ENCODE peak calls at places on chromosomes 4 and X, in five cellular contexts. M, R, V, Y and C are unnamed samples.

GRCh38 chr4:140372607-140373327 is 679 bp upstream of the SCOC start:
- DNase-seq in Y (no peak), M (peak), V (peak), R (peak), C (no peak)

GRCh38 chrX:50067435-50068292 is 133.1 kb downstream of the AKAP4 start:
- DNase-seq in R (peak), V (peak), M (no peak), Y (no peak), C (peak)

GRCh38 chr4:148052448-148052847 is 320.6 kb downstream of the ARHGAP10 start:
- DNase-seq in R (peak), Y (no peak), V (peak), M (no peak), C (no peak)

GRCh38 chr4:7428261-7429068 is 6.3 kb downstream of the PSAPL1 start:
- DNase-seq in V (no peak), Y (peak), M (no peak), R (no peak), C (no peak)

GRCh38 chr4:76442807-76443206 is 7.8 kb downstream of the SHROOM3 start:
- DNase-seq in R (no peak), M (no peak), V (no peak), Y (no peak), C (no peak)

GRCh38 chrX:116009871-116010710 is 160.5 kb upstream of the AGTR2 start:
- DNase-seq in R (no peak), V (no peak), M (no peak), Y (no peak), C (no peak)

GRCh38 chr4:30617836-30618235 is 102.3 kb upstream of the PCDH7 start:
- DNase-seq in Y (no peak), V (no peak), M (no peak), R (no peak), C (no peak)

GRCh38 chrX:3037218-3037617 is 4.1 kb upstream of the ARSF start:
- DNase-seq in Y (no peak), R (no peak), V (no peak), M (no peak), C (no peak)

GRCh38 chr4:38169524-38169923 is 209.3 kb downstream of the PTTG2 start:
- DNase-seq in R (no peak), V (no peak), Y (no peak), M (no peak), C (no peak)

GRCh38 chr4:38164346-38164745 is 204.1 kb downstream of the PTTG2 start:
- DNase-seq in V (no peak), M (no peak), R (no peak), Y (no peak), C (no peak)

GRCh38 chr4:38163216-38164006 is 203.2 kb downstream of the PTTG2 start:
- DNase-seq in M (no peak), R (peak), V (no peak), Y (no peak), C (no peak)

GRCh38 chr4:38166768-38167167 is 206.6 kb downstream of the PTTG2 start:
- DNase-seq in M (no peak), V (no peak), R (no peak), Y (no peak), C (no peak)

GRCh38 chr4:38166082-38166481 is 205.9 kb downstream of the PTTG2 start:
- DNase-seq in R (no peak), Y (no peak), V (no peak), M (no peak), C (no peak)
- TF ChIP-seq CTCF in R (no peak), Y (no peak), V (no peak), M (no peak), C (no peak)

GRCh38 chr4:1746265-1746691 is 25.0 kb downstream of the TACC3 start:
- DNase-seq in Y (no peak), R (peak), V (peak), M (peak), C (peak)
- TF ChIP-seq CTCF in Y (peak), R (peak), V (peak), M (peak), C (peak)

GRCh38 chr4:74456849-74457395 is 12.0 kb downstream of the AREG start:
- DNase-seq in M (no peak), R (peak), V (peak), Y (no peak), C (no peak)

GRCh38 chr4:74463123-74463522 is 18.2 kb downstream of the AREG start:
- DNase-seq in Y (no peak), M (no peak), V (no peak), R (no peak), C (no peak)

GRCh38 chr4:74464291-74464690 is 19.4 kb downstream of the AREG start:
- DNase-seq in Y (no peak), R (no peak), M (no peak), V (peak), C (no peak)

GRCh38 chr4:74456056-74456744 is 11.3 kb downstream of the AREG start:
- DNase-seq in M (no peak), R (peak), V (peak), Y (no peak), C (no peak)

GRCh38 chr4:74460833-74461232 is 15.9 kb downstream of the AREG start:
- DNase-seq in M (no peak), V (no peak), Y (no peak), R (no peak), C (no peak)
- TF ChIP-seq CTCF in M (no peak), V (no peak), Y (no peak), R (no peak), C (no peak)

DNA sequence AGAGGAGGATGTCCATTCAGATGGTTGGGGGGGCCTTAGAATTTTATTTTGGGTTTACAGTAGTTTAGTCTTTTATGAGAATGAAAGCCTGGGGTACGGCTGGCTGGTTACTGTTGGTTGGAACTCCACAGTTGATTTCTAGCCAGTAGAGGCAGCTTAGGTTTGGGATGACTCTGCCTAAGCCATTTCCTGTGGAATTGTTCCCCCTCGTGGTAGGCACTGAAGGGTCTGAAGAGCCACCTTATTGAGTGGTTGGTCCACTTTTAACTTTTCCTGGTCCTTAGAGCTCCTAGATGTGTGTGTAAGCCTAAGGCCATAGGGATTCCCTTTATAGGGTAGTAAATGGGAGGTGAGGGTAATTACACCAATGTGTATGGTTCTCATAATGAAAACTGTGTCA is 19.7 kb downstream of the SPIN3 start:
- DNase-seq in M (no peak), V (peak), Y (no peak), R (peak), C (no peak)
- TF ChIP-seq CTCF in M (no peak), V (peak), Y (no peak), R (peak), C (no peak)

GRCh38 chr4:83489711-83490326 is 4.9 kb upstream of the ABRAXAS1 start:
- DNase-seq in R (no peak), V (no peak), Y (no peak), M (no peak), C (no peak)
- TF ChIP-seq CTCF in R (no peak), V (peak), Y (no peak), M (no peak), C (no peak)

GRCh38 chr4:150078996-150079581 is 844 bp downstream of the DCLK2 start:
- DNase-seq in V (peak), Y (peak), M (peak), R (no peak), C (peak)
- TF ChIP-seq CTCF in V (peak), Y (no peak), M (peak), R (no peak), C (peak)

DNA sequence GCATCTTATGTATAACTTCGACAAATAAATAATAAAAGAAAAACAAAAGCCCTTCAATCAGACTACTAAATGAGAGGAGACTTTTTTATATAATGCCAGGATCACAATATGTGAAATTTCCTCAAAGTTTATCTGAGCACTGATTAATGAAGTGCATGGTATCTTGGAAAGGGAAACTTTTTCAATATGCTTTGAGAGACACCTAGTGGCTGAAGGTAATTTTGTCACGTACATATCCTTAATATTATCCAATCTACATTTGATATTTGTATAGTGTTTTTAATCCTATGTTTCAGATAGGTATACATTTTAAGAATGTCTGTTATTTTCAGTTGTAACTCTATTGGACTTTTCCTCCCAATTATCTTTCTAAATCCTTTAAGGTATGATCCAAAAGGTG is 146.8 kb downstream of the KLHL4 start:
- DNase-seq in M (no peak), V (peak), R (peak), Y (no peak), C (no peak)
- TF ChIP-seq CTCF in M (no peak), V (no peak), R (peak), Y (no peak), C (peak)

GRCh38 chrX:40663880-40664630 is 16.7 kb upstream of the CXorf38 start:
- DNase-seq in Y (no peak), V (peak), R (peak), M (no peak), C (no peak)
- TF ChIP-seq CTCF in Y (no peak), V (peak), R (peak), M (no peak), C (peak)

GRCh38 chrX:129316461-129316860 is 206.8 kb downstream of the SMARCA1 start:
- DNase-seq in V (no peak), R (no peak), M (no peak), Y (no peak), C (no peak)

GRCh38 chrX:129323115-129323514 is 200.2 kb downstream of the SMARCA1 start:
- DNase-seq in R (no peak), V (no peak), M (no peak), Y (no peak), C (no peak)

DNA sequence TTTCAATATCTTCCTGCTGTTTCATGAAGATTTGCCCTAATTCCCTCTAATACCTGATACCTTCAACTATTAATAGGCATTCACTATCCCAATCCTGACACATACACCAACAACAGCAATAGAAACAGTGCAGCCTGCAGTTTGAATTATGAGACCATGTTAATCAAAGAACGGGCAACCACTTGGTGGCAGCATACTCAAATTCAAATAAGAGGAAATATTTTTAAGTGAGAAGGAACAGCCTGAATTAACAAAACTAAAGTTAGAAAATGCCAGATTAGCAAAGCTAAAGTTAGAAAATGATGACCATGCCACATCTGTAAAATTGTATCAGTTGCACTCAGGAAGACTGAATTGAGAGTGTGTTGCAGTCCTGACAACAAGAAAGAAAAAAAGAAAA is 204.9 kb downstream of the SMARCA1 start:
- DNase-seq in M (no peak), Y (no peak), R (peak), V (peak), C (no peak)
- TF ChIP-seq CTCF in M (no peak), Y (no peak), R (peak), V (peak), C (peak)

GRCh38 chrX:111411591-111412371 is at the start of gene DCX:
- DNase-seq in V (no peak), R (no peak), M (no peak), Y (no peak), C (no peak)

GRCh38 chrX:111410451-111410850 is 1.5 kb downstream of the DCX start:
- DNase-seq in R (no peak), Y (no peak), M (no peak), V (no peak), C (no peak)

GRCh38 chrX:111407948-111408347 is 4.0 kb downstream of the DCX start:
- DNase-seq in V (no peak), M (no peak), R (no peak), Y (no peak), C (no peak)

DNA sequence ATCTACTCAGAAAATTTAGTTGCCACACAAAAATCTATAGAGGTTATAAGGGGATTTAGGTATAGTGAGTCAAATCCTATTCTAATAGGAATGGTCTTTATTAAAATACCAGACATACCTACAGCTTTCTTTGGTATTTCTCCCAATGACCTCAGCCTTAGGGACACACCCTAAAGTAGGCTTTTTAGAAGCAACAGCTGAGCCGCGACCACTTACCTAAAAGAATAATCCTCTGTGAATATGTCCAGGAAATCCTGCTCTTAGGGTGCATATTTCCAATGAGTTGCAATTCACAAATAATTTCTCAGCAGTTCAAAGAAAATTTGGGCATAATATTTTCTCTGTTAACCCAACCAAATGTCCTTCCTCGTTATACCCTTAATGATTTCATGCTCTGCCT is 2.7 kb downstream of the DCX start:
- DNase-seq in V (no peak), M (no peak), R (no peak), Y (no peak), C (no peak)
- TF ChIP-seq CTCF in V (no peak), M (no peak), R (no peak), Y (no peak), C (no peak)